ENCODE peak calls at places on chromosomes 13 and 19, in seven cellular contexts. R is HepG2, D is H1, O is GM12878, U is SK-N-SH, G is HCT116, B is K562. L is an unnamed sample.

GRCh38 chr13:40439928-40440327 is 226.5 kb downstream of the FOXO1 start:
- DNase-seq in R (no peak), D (no peak), O (no peak), U (no peak), G (no peak), B (no peak), L (no peak)

GRCh38 chr13:67117010-67117550 is 113.1 kb downstream of the PCDH9 start:
- DNase-seq in R (no peak), D (no peak), O (no peak), U (no peak), G (no peak), B (no peak), L (no peak)

GRCh38 chr13:44516771-44517170 is 59.4 kb downstream of the TSC22D1 start:
- DNase-seq in R (no peak), D (no peak), O (no peak), U (no peak), G (peak), B (no peak), L (no peak)

GRCh38 chr13:51583875-51584730 is at the start of gene WDFY2:
- DNase-seq in R (peak), D (peak), O (peak), U (peak), G (peak), B (peak), L (peak)

GRCh38 chr19:3893509-3894179 is 13.2 kb downstream of the ATCAY start:
- DNase-seq in R (no peak), D (no peak), O (no peak), U (no peak), G (no peak), B (no peak), L (no peak)

GRCh38 chr13:33108620-33109019 is 92.4 kb downstream of the KL start:
- DNase-seq in R (no peak), D (no peak), O (no peak), U (no peak), G (no peak), B (no peak), L (no peak)

GRCh38 chr19:43534811-43535761 is 2.1 kb downstream of the ZNF575 start:
- DNase-seq in R (peak), D (peak), O (no peak), U (peak), G (no peak), B (no peak), L (no peak)

GRCh38 chr13:98267080-98267912 is 90.2 kb upstream of the RNF113B start:
- DNase-seq in R (peak), D (no peak), O (peak), U (no peak), G (no peak), B (no peak), L (no peak)

GRCh38 chr13:37753776-37754175 is 115.8 kb downstream of the TRPC4 start:
- DNase-seq in R (no peak), D (no peak), O (no peak), U (no peak), G (no peak), B (no peak), L (no peak)

GRCh38 chr13:25423831-25424230 is 52.1 kb downstream of the ATP8A2 start:
- DNase-seq in R (no peak), D (no peak), O (no peak), U (no peak), G (no peak), B (no peak), L (no peak)

GRCh38 chr13:110640591-110641029 is 25.3 kb downstream of the NAXD start:
- DNase-seq in R (no peak), D (no peak), O (no peak), U (peak), G (no peak), B (no peak), L (no peak)

GRCh38 chr13:98998831-98999634 is 21.2 kb upstream of the DOCK9 start:
- DNase-seq in R (no peak), D (no peak), O (peak), U (no peak), G (no peak), B (no peak), L (no peak)

GRCh38 chr19:56687036-56687435 is 15.5 kb upstream of the ZNF835 start:
- DNase-seq in R (no peak), D (no peak), O (no peak), U (no peak), G (no peak), B (no peak), L (no peak)

GRCh38 chr13:20489185-20489820 is 36.4 kb downstream of the CRYL1 start:
- DNase-seq in R (no peak), D (no peak), O (no peak), U (no peak), G (peak), B (no peak), L (peak)

GRCh38 chr13:40136896-40137295 is 481.4 kb downstream of the COG6 start:
- DNase-seq in R (no peak), D (no peak), O (no peak), U (no peak), G (no peak), B (no peak), L (no peak)

GRCh38 chr19:7265963-7266362 is 28.3 kb downstream of the INSR start:
- DNase-seq in R (no peak), D (no peak), O (no peak), U (no peak), G (no peak), B (no peak), L (no peak)

GRCh38 chr19:51271015-51271600 is 20.2 kb downstream of the SIGLECL1 start:
- DNase-seq in R (no peak), D (no peak), O (no peak), U (peak), G (no peak), B (peak), L (no peak)

GRCh38 chr19:12628040-12629022 is 17.6 kb downstream of the ZNF791 start:
- DNase-seq in R (no peak), D (no peak), O (no peak), U (no peak), G (no peak), B (no peak), L (no peak)

GRCh38 chr19:2345794-2346663 is 14.0 kb upstream of the TMPRSS9 start:
- DNase-seq in R (no peak), D (no peak), O (no peak), U (peak), G (no peak), B (peak), L (no peak)

GRCh38 chr13:33228645-33229445 is 56.7 kb downstream of the STARD13 start:
- DNase-seq in R (peak), D (no peak), O (no peak), U (peak), G (peak), B (peak), L (no peak)

GRCh38 chr19:12550951-12551832 is at the start of gene ZNF564:
- DNase-seq in R (peak), D (peak), O (peak), U (peak), G (peak), B (peak), L (peak)

GRCh38 chr19:43751466-43752220 is 3.1 kb downstream of the SMG9 start:
- DNase-seq in R (no peak), D (no peak), O (no peak), U (no peak), G (no peak), B (no peak), L (no peak)

GRCh38 chr19:45995715-45996385 is 583 bp downstream of the CCDC61 start:
- DNase-seq in R (no peak), D (no peak), O (no peak), U (no peak), G (no peak), B (no peak), L (no peak)

GRCh38 chr19:51375504-51376221 is 3.2 kb upstream of the NKG7 start:
- DNase-seq in R (no peak), D (no peak), O (peak), U (no peak), G (no peak), B (no peak), L (no peak)

GRCh38 chr13:22403144-22403543 is 732.3 kb downstream of the FGF9 start:
- DNase-seq in R (no peak), D (no peak), O (no peak), U (no peak), G (no peak), B (no peak), L (no peak)

GRCh38 chr19:3176715-3177501 is 1.7 kb upstream of the S1PR4 start:
- DNase-seq in R (no peak), D (no peak), O (no peak), U (no peak), G (peak), B (peak), L (no peak)

GRCh38 chr13:102045713-102046112 is 356.1 kb downstream of the FGF14 start:
- DNase-seq in R (no peak), D (no peak), O (no peak), U (no peak), G (no peak), B (no peak), L (no peak)

GRCh38 chr19:44704982-44705381 is 6.0 kb downstream of the CEACAM16 start:
- DNase-seq in R (no peak), D (no peak), O (no peak), U (no peak), G (no peak), B (no peak), L (no peak)

GRCh38 chr19:55206664-55207500 is 2.4 kb downstream of the PTPRH start:
- DNase-seq in R (peak), D (no peak), O (no peak), U (peak), G (peak), B (peak), L (peak)

GRCh38 chr19:14577885-14578427 is 4.9 kb upstream of the CLEC17A start:
- DNase-seq in R (no peak), D (no peak), O (peak), U (peak), G (no peak), B (no peak), L (no peak)

GRCh38 chr13:26459276-26460131 is 98.0 kb upstream of the WASF3 start:
- DNase-seq in R (no peak), D (no peak), O (no peak), U (no peak), G (no peak), B (no peak), L (no peak)

GRCh38 chr13:102597029-102598015 is 536 bp downstream of the TPP2 start:
- DNase-seq in R (no peak), D (no peak), O (no peak), U (peak), G (no peak), B (peak), L (no peak)

GRCh38 chr13:93810264-93810663 is 583.7 kb downstream of the GPC6 start:
- DNase-seq in R (peak), D (no peak), O (no peak), U (no peak), G (no peak), B (no peak), L (no peak)

GRCh38 chr13:113359556-113359955 is 4.4 kb downstream of the GRTP1 start:
- DNase-seq in R (no peak), D (no peak), O (no peak), U (no peak), G (no peak), B (no peak), L (no peak)

GRCh38 chr19:48551437-48552302 is at the start of gene SULT2B1:
- DNase-seq in R (no peak), D (no peak), O (no peak), U (peak), G (no peak), B (no peak), L (no peak)

GRCh38 chr19:776549-776948 is 20.7 kb upstream of the PTBP1 start:
- DNase-seq in R (no peak), D (no peak), O (no peak), U (no peak), G (no peak), B (no peak), L (no peak)

GRCh38 chr19:780935-781334 is 16.3 kb upstream of the PTBP1 start:
- DNase-seq in R (no peak), D (no peak), O (no peak), U (no peak), G (no peak), B (no peak), L (no peak)

GRCh38 chr19:781800-782194 is 15.5 kb upstream of the PTBP1 start:
- DNase-seq in R (no peak), D (no peak), O (no peak), U (no peak), G (no peak), B (no peak), L (no peak)

GRCh38 chr19:782195-783043 is 14.8 kb upstream of the PTBP1 start:
- DNase-seq in R (peak), D (peak), O (no peak), U (no peak), G (no peak), B (no peak), L (no peak)

GRCh38 chr19:778910-779653 is 18.2 kb upstream of the PTBP1 start:
- DNase-seq in R (peak), D (no peak), O (no peak), U (no peak), G (no peak), B (no peak), L (no peak)
- TF ChIP-seq SIN3A in R (peak), D (no peak), O (no peak), U (no peak), G (no peak), B (no peak), L (no peak)

GRCh38 chr19:17324357-17325114 is 10.1 kb downstream of the ANO8 start:
- DNase-seq in R (no peak), D (no peak), O (no peak), U (no peak), G (no peak), B (no peak), L (no peak)
- H3K27ac ChIP-seq in R (no peak), D (no peak), O (no peak), U (no peak), G (no peak), B (no peak), L (no peak)

GRCh38 chr13:73220966-73221720 is 162.3 kb downstream of the KLF5 start:
- DNase-seq in R (no peak), D (no peak), O (no peak), U (no peak), G (no peak), B (no peak), L (no peak)
- TF ChIP-seq SIN3A in R (no peak), D (no peak), O (no peak), U (no peak), G (no peak), B (no peak), L (no peak)

DNA sequence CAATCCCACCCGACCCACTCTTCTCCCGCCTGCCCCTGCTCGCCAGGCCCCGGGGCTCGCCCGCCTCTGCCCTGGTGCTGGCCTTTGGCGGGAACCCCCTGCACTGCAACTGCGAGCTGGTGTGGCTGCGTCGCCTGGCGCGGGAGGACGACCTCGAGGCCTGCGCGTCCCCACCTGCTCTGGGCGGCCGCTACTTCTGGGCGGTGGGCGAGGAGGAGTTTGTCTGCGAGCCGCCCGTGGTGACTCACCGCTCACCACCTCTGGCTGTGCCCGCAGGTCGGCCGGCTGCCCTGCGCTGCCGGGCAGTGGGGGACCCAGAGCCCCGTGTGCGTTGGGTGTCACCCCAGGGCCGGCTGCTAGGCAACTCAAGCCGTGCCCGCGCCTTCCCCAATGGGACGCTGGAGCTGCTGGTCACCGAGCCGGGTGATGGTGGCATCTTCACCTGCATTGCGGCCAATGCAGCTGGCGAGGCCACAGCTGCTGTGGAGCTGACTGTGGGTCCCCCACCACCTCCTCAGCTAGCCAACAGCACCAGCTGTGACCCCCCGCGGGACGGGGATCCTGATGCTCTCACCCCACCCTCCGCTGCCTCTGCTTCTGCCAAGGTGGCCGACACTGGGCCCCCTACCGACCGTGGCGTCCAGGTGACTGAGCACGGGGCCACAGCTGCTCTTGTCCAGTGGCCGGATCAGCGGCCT is 4.1 kb downstream of the LRFN3 start:
- DNase-seq in R (no peak), D (no peak), O (no peak), U (no peak), G (no peak), B (no peak), L (no peak)
- H3K27ac ChIP-seq in R (no peak), D (no peak), O (no peak), U (no peak), G (no peak), B (no peak), L (no peak)

DNA sequence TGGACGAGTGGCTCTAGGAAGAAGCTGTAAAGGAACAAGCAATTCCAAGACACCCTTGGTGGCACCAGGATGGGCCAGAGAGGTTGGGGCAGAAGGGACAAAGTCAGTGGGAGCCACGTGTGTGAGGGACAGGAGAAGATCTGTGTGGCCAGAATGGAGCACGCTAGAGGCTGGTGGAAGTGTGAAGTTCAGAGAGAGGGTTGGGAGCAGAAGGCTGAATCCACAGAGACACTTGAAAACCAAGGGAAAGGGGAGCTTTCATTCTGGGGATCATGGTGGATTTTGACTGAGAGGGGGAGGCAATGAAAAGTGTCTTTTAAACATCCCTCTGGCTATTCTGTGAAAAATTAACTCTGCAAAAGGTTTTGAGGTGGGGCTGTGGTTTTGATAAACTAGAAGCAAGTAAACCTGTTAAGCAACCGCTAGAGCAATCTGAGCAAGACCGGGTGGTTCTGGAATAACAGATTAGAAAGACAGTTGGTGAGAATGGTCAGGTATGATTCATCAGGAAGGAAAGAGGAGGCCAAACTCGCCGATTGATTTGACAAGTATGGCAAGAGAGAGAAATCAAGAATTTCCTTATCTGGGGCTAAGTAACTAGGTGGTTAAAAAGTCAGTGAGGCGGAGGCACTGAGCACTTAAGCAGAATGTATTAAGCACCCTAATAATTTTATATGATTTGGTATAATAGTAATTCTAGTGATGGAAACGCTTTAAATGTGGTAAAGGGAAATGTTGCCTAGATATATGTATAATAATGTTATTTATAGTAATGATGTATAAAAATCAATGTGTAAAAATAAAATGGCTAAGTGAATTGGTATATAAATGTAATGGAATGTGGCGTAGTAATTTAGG is 140.0 kb downstream of the MYO16 start:
- DNase-seq in R (no peak), D (no peak), O (no peak), U (no peak), G (no peak), B (peak), L (no peak)
- TF ChIP-seq SIN3A in R (no peak), D (no peak), O (no peak), U (no peak), G (no peak), B (no peak), L (no peak)

GRCh38 chr13:105820415-105820814 is 715.0 kb downstream of the EFNB2 start:
- DNase-seq in R (no peak), D (no peak), O (no peak), U (no peak), G (no peak), B (no peak), L (no peak)

GRCh38 chr13:105814219-105814901 is 721.1 kb downstream of the EFNB2 start:
- DNase-seq in R (no peak), D (no peak), O (no peak), U (no peak), G (peak), B (no peak), L (no peak)

GRCh38 chr13:105817011-105817410 is 718.5 kb downstream of the EFNB2 start:
- DNase-seq in R (no peak), D (peak), O (no peak), U (no peak), G (no peak), B (no peak), L (no peak)

GRCh38 chr13:105817498-105817897 is 718.0 kb downstream of the EFNB2 start:
- DNase-seq in R (no peak), D (no peak), O (no peak), U (no peak), G (no peak), B (no peak), L (no peak)

GRCh38 chr13:105814902-105815250 is 720.6 kb downstream of the EFNB2 start:
- DNase-seq in R (no peak), D (no peak), O (no peak), U (no peak), G (no peak), B (no peak), L (no peak)
- H3K27ac ChIP-seq in R (no peak), D (no peak), O (no peak), U (no peak), G (no peak), B (no peak), L (no peak)